ENCODE peak calls at places on chromosomes 2 and 18, in five cellular contexts. O is colonic mucosa, J is prostate gland, Y is adrenal gland, T is IMR-90. M is an unnamed sample.

GRCh38 chr18:77736817-77737216 is 487.2 kb downstream of the GALR1 start:
- DNase-seq in O (no peak), J (no peak), Y (no peak), T (no peak), M (no peak)

GRCh38 chr2:10452334-10452733 is 4.2 kb upstream of the ODC1 start:
- DNase-seq in O (peak; percentile 87), J (peak; percentile 80), Y (peak; percentile 40), T (peak; percentile 90), M (peak; percentile 82)

GRCh38 chr18:54739476-54739875 is 88.8 kb upstream of the RAB27B start:
- DNase-seq in O (no peak), J (no peak), Y (no peak), T (peak; percentile 19), M (no peak)

GRCh38 chr2:130287656-130288026 is 55.1 kb upstream of the IMP4 start:
- DNase-seq in O (no peak), J (no peak), Y (no peak), T (no peak), M (no peak)

GRCh38 chr2:122019729-122020128 is 264.3 kb downstream of the TSN start:
- DNase-seq in O (peak; percentile 72), J (no peak), Y (no peak), T (no peak), M (peak; percentile 62)

GRCh38 chr2:17901246-17901645 is 22.8 kb downstream of the KCNS3 start:
- DNase-seq in O (no peak), J (no peak), Y (no peak), T (no peak), M (no peak)

GRCh38 chr18:3481696-3482210 is 31.8 kb downstream of the TGIF1 start:
- DNase-seq in O (peak; percentile 44), J (no peak), Y (no peak), T (peak; percentile 38), M (peak; percentile 35)

GRCh38 chr2:176637497-176638166 is 368.4 kb downstream of the MTX2 start:
- DNase-seq in O (peak; percentile 48), J (no peak), Y (peak; percentile 60), T (peak; percentile 23), M (peak; percentile 34)

GRCh38 chr2:219122197-219122965 is 38.2 kb downstream of the NHEJ1 start:
- DNase-seq in O (no peak), J (peak; percentile 57), Y (no peak), T (no peak), M (no peak)

GRCh38 chr2:175436076-175436475 is 254.6 kb upstream of the ATP5MC3 start:
- DNase-seq in O (no peak), J (no peak), Y (no peak), T (no peak), M (no peak)

GRCh38 chr2:42928692-42929576 is 136.6 kb upstream of the HAAO start:
- DNase-seq in O (peak; percentile 71), J (no peak), Y (no peak), T (peak; percentile 47), M (peak; percentile 79)

GRCh38 chr2:206993512-206993911 is 54.2 kb downstream of the CPO start:
- DNase-seq in O (no peak), J (no peak), Y (no peak), T (peak; percentile 28), M (no peak)

GRCh38 chr18:7177131-7177744 is 53.7 kb upstream of the LRRC30 start:
- DNase-seq in O (no peak), J (peak; percentile 47), Y (peak; percentile 76), T (peak; percentile 85), M (no peak)

GRCh38 chr2:11142330-11142729 is 12.9 kb upstream of the SLC66A3 start:
- DNase-seq in O (no peak), J (no peak), Y (no peak), T (no peak), M (no peak)

DNA sequence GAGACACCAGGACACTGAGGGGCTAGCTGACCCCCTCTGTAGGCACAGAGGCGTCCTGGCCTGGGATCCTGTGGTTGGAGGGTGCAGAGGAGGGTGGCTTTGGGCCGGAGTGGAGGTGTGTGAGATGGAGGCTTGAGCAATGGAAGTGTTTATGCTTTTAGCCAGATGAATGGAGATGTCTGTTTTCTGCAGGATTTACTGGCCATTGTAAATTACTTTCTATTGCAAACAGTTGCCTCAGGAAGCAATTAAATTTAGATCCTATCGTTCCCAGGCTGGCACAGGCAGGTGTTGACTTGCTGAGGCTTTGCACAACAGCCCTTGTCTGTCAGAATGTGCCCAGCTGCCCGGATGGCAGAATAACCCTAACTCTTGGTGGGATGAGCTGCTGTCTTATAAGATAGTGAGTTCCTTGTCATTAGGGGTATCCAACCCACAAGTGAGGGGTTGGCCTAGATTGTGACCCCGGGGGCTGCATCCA is 1.8 kb upstream of the ARID5A start:
- DNase-seq in O (no peak), J (peak; percentile 88), Y (no peak), T (no peak), M (no peak)
- H3K4me1 ChIP-seq in O (peaks cover 19% of the 10 kb centered on the region), J (peaks cover 15% of the 10 kb centered on the region), Y (peaks cover 39% of the 10 kb centered on the region), T (peaks cover 47% of the 10 kb centered on the region), M (peaks cover 77% of the 10 kb centered on the region)

GRCh38 chr18:76566987-76567386 is 71.9 kb upstream of the ZNF516 start:
- DNase-seq in O (no peak), J (no peak), Y (no peak), T (no peak), M (no peak)

GRCh38 chr18:76564117-76564516 is 69.1 kb upstream of the ZNF516 start:
- DNase-seq in O (no peak), J (no peak), Y (no peak), T (peak; percentile 89), M (no peak)

GRCh38 chr18:76567835-76568445 is 72.9 kb upstream of the ZNF516 start:
- DNase-seq in O (no peak), J (no peak), Y (no peak), T (no peak), M (no peak)

GRCh38 chr18:76564636-76565237 is 69.7 kb upstream of the ZNF516 start:
- DNase-seq in O (no peak), J (no peak), Y (no peak), T (no peak), M (no peak)

GRCh38 chr18:76565238-76566173 is 70.5 kb upstream of the ZNF516 start:
- DNase-seq in O (peak; percentile 58), J (peak; percentile 76), Y (peak; percentile 87), T (peak; percentile 96), M (peak; percentile 57)
- H3K4me3 ChIP-seq in O (no peak overlapping the region), J (peak overlapping the region; percentile 25), Y (peak overlapping the region; percentile 52), T (peak overlapping the region; percentile 55), M (peak overlapping the region; percentile 13)

GRCh38 chr2:197163755-197164753 is 146.5 kb downstream of the ANKRD44 start:
- DNase-seq in O (no peak), J (no peak), Y (no peak), T (no peak), M (no peak)

GRCh38 chr2:197161738-197162137 is 148.8 kb downstream of the ANKRD44 start:
- DNase-seq in O (no peak), J (no peak), Y (no peak), T (no peak), M (no peak)

GRCh38 chr2:197158138-197158537 is 152.4 kb downstream of the ANKRD44 start:
- DNase-seq in O (no peak), J (no peak), Y (no peak), T (no peak), M (no peak)

GRCh38 chr2:197159681-197160211 is 150.8 kb downstream of the ANKRD44 start:
- DNase-seq in O (no peak), J (no peak), Y (peak; percentile 59), T (peak; percentile 85), M (no peak)

GRCh38 chr2:197158591-197159550 is 151.7 kb downstream of the ANKRD44 start:
- DNase-seq in O (no peak), J (no peak), Y (no peak), T (peak; percentile 31), M (no peak)
- H3K4me1 ChIP-seq in O (no peaks in the 10 kb centered on the region), J (peaks cover 5% of the 10 kb centered on the region), Y (peaks cover 29% of the 10 kb centered on the region), T (peaks cover 10% of the 10 kb centered on the region), M (peaks cover 4% of the 10 kb centered on the region)

DNA sequence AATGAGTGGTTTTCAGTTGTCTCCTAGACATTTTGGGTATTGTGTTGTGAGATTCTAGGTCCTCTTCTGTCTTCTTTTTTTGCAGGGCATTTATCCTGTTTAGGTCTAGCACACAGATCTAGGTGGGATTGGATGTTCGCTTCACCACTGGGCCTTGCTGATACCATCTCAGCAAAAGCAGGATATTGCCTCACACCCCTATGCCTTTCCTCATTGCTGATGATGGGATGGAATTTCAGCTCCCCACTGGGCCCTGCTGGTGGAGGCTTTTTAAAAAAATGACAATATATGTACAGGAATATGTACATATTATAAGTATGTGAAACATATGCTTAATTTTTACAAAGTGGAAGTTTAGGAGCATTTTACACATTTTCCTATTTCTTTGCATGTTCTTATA is 5.4 kb upstream of the TOGARAM2 start:
- DNase-seq in O (no peak), J (no peak), Y (no peak), T (no peak), M (no peak)
- H3K4me3 ChIP-seq in O (no peak overlapping the region), J (no peak overlapping the region), Y (no peak overlapping the region), T (no peak overlapping the region), M (no peak overlapping the region)

GRCh38 chr2:238291550-238292281 is 3.3 kb upstream of the PER2 start:
- DNase-seq in O (no peak), J (no peak), Y (no peak), T (no peak), M (no peak)
- H3K4me1 ChIP-seq in O (peaks cover 8% of the 10 kb centered on the region), J (peaks cover 14% of the 10 kb centered on the region), Y (peaks cover 24% of the 10 kb centered on the region), T (peaks cover 11% of the 10 kb centered on the region), M (peaks cover 47% of the 10 kb centered on the region)

M was measured in transverse colon.